ENCODE peak calls at places on chromosomes 13 and 19, in eight cellular contexts. N is left lung; J is frontal cortex; U is stimulated activated CD4-positive, alpha-beta T cell treated with anti-CD3 and anti-CD28 coated beads, Interleukin-4, amount 100 ng/mL, for 24 hours; H is C1 segment of cervical spinal cord; V is GM13976; B is nucleus accumbens; G is NCI-H2029. K is an unnamed sample.
A peak's percentile ranks its signal among the peaks of the same experiment; 100 is the strongest.

GRCh38 chr19:35544110-35544802 is 1.2 kb upstream of the TMEM147 start:
- DNase-seq in N (no peak), J (no peak), U (no peak), H (no peak), V (no peak), B (no peak), G (no peak), K (no peak)

GRCh38 chr13:77300176-77301141 is 26.4 kb downstream of the MYCBP2 start:
- DNase-seq in N (no peak), J (no peak), U (no peak), H (no peak), V (no peak), B (no peak), G (no peak), K (peak; percentile 75)

GRCh38 chr19:19049406-19049805 is 14.4 kb upstream of the SLC25A42 start:
- DNase-seq in N (no peak), J (no peak), U (no peak), H (no peak), V (no peak), B (no peak), G (no peak), K (no peak)

GRCh38 chr13:23725922-23726321 is 155.7 kb downstream of the TNFRSF19 start:
- DNase-seq in N (no peak), J (no peak), U (no peak), H (no peak), V (no peak), B (no peak), G (no peak), K (no peak)

GRCh38 chr13:77702364-77702763 is 4.9 kb downstream of the SLAIN1 start:
- DNase-seq in N (no peak), J (no peak), U (no peak), H (no peak), V (no peak), B (no peak), G (no peak), K (no peak)

GRCh38 chr19:41868120-41868988 is 8.3 kb downstream of the RPS19 start:
- DNase-seq in N (no peak), J (no peak), U (no peak), H (no peak), V (no peak), B (no peak), G (peak; percentile 75), K (no peak)

GRCh38 chr13:89066868-89067466 is 1395.8 kb downstream of the SLITRK5 start:
- DNase-seq in N (no peak), J (no peak), U (peak; percentile 6), H (no peak), V (no peak), B (no peak), G (no peak), K (no peak)

GRCh38 chr13:19182536-19182935 is 912 bp upstream of the TUBA3C start:
- DNase-seq in N (no peak), J (no peak), U (no peak), H (no peak), V (no peak), B (no peak), G (no peak), K (no peak)

GRCh38 chr19:55457683-55458457 is 3.6 kb downstream of the ISOC2 start:
- DNase-seq in N (no peak), J (no peak), U (no peak), H (no peak), V (no peak), B (no peak), G (no peak), K (no peak)

K was measured in endothelial cell of umbilical vein.